ENCODE peak calls at places on chromosomes 7 and 10, in five cellular contexts. Q, C, R, X and B are unnamed samples.

GRCh38 chr10:129394739-129395298 is 72.2 kb upstream of the MGMT start:
- DNase-seq in Q (no peak), C (no peak), R (no peak), X (no peak), B (no peak)

GRCh38 chr7:80428161-80429054 is 83.5 kb downstream of the GNAT3 start:
- DNase-seq in Q (no peak), C (no peak), R (peak; percentile 41), X (no peak), B (no peak)

GRCh38 chr10:103884681-103885139 is 29.3 kb upstream of the SH3PXD2A start:
- DNase-seq in Q (peak; percentile 22), C (no peak), R (peak; percentile 65), X (no peak), B (no peak)

GRCh38 chr10:43206391-43207235 is 60.3 kb downstream of the RASGEF1A start:
- DNase-seq in Q (no peak), C (no peak), R (peak; percentile 25), X (no peak), B (peak; percentile 8)

GRCh38 chr7:83273699-83274098 is 111.0 kb upstream of the PCLO start:
- DNase-seq in Q (no peak), C (no peak), R (no peak), X (no peak), B (no peak)

GRCh38 chr7:41774966-41775365 is 72.1 kb upstream of the INHBA start:
- DNase-seq in Q (no peak), C (no peak), R (no peak), X (no peak), B (no peak)

GRCh38 chr10:43781480-43782361 is 133.0 kb upstream of the ZNF32 start:
- DNase-seq in Q (peak; percentile 59), C (no peak), R (no peak), X (no peak), B (no peak)

GRCh38 chr10:79232864-79233263 is 114.4 kb upstream of the PPIF start:
- DNase-seq in Q (no peak), C (no peak), R (no peak), X (no peak), B (no peak)

GRCh38 chr10:72637398-72637857 is 11.5 kb upstream of the MICU1 start:
- DNase-seq in Q (peak; percentile 34), C (peak; percentile 15), R (no peak), X (no peak), B (no peak)